ENCODE peak calls at places on chromosomes 2 and 18, in four cellular contexts. W is NCI-H1105 treated with DMSO at 0.1 percent for 48 hours, B is pancreas, K is prostate gland. C is an unnamed sample.
A peak's percentile ranks its signal among the peaks of the same experiment; 100 is the strongest.

GRCh38 chr2:32129086-32129485 is 36.6 kb upstream of the SLC30A6 start:
- DNase-seq in W (no peak), K (no peak), B (no peak), C (no peak)

GRCh38 chr2:26535663-26536275 is 57.8 kb upstream of the OTOF start:
- DNase-seq in K (no peak), B (no peak), W (no peak), C (no peak)

GRCh38 chr2:27237341-27237945 is 20.3 kb downstream of the CAD start:
- DNase-seq in W (no peak), K (no peak), B (no peak), C (no peak)

GRCh38 chr2:60872510-60872928 is 8.9 kb upstream of the REL start:
- DNase-seq in B (no peak), K (no peak), W (peak; percentile 4), C (no peak)

GRCh38 chr2:208984376-208985100 is 439.3 kb upstream of the MAP2 start:
- DNase-seq in W (no peak), K (no peak), B (no peak), C (no peak)

GRCh38 chr18:9803698-9804516 is 81.9 kb upstream of the TXNDC2 start:
- DNase-seq in B (no peak), W (peak; percentile 59), K (peak; percentile 65), C (no peak)

GRCh38 chr2:216672466-216672865 is 22.9 kb downstream of the IGFBP5 start:
- DNase-seq in B (no peak), K (no peak), W (no peak), C (no peak)

GRCh38 chr2:200168641-200169265 is 137.7 kb upstream of the SPATS2L start:
- DNase-seq in B (no peak), K (no peak), W (no peak), C (no peak)

C was measured in mucosa of gallbladder.